ENCODE peak calls at places on chromosomes 1 and 21, in ten cellular contexts. P is cardiac fibroblast; K is AG04449; S is NB4; C is CD8-positive, alpha-beta T cell; F is left lung; Q is dorsolateral prefrontal cortex; N is BJ; D is stomach; T is iPS DF 6.9. Y is an unnamed sample.

GRCh38 chr1:15039017-15039648 is 114.4 kb upstream of the TMEM51 start:
- DNase-seq in P (no peak), K (no peak), S (no peak), C (no peak), F (no peak), Q (no peak), N (no peak), D (no peak), T (no peak), Y (no peak)

GRCh38 chr21:26851109-26851944 is 6.1 kb upstream of the ADAMTS1 start:
- DNase-seq in P (no peak), K (no peak), S (no peak), C (no peak), F (no peak), Q (no peak), N (no peak), D (no peak), T (no peak), Y (no peak)

GRCh38 chr1:15261155-15262002 is 14.4 kb downstream of the FHAD1 start:
- DNase-seq in P (peak; percentile 36), K (no peak), S (peak; percentile 71), C (no peak), F (peak; percentile 88), Q (no peak), N (no peak), D (peak; percentile 38), T (no peak), Y (no peak)

GRCh38 chr1:147879911-147880310 is 22.7 kb upstream of the GJA8 start:
- DNase-seq in P (no peak), K (no peak), S (no peak), C (no peak), F (no peak), Q (no peak), N (no peak), D (no peak), T (no peak), Y (no peak)

GRCh38 chr1:228141082-228141870 is 1.2 kb downstream of the GUK1 start:
- DNase-seq in P (peak; percentile 95), K (no peak), S (no peak), C (no peak), F (peak; percentile 42), Q (no peak), N (no peak), D (peak; percentile 78), T (no peak), Y (no peak)

GRCh38 chr21:31959881-31960280 is 87.1 kb downstream of the HUNK start:
- DNase-seq in P (no peak), K (no peak), S (no peak), C (no peak), F (no peak), Q (no peak), N (no peak), D (no peak), T (no peak), Y (no peak)

GRCh38 chr1:200228081-200228480 is 181.8 kb downstream of the ZNF281 start:
- DNase-seq in P (no peak), K (no peak), S (no peak), C (no peak), F (no peak), Q (no peak), N (no peak), D (no peak), T (no peak), Y (no peak)

GRCh38 chr1:65681101-65681500 is 111.6 kb upstream of the PDE4B start:
- DNase-seq in P (peak; percentile 7), K (no peak), S (no peak), C (no peak), F (no peak), Q (no peak), N (no peak), D (no peak), T (no peak), Y (peak; percentile 34)

GRCh38 chr1:119420638-119421037 is 5.7 kb downstream of the HSD3B2 start:
- DNase-seq in P (no peak), K (no peak), S (no peak), C (no peak), F (no peak), Q (no peak), N (no peak), D (no peak), T (no peak), Y (no peak)

GRCh38 chr1:2383576-2383975 is 7.8 kb downstream of the MORN1 start:
- DNase-seq in P (no peak), K (no peak), S (no peak), C (no peak), F (peak; percentile 15), Q (no peak), N (no peak), D (no peak), T (no peak), Y (no peak)

GRCh38 chr1:86151427-86151826 is 5.1 kb downstream of the COL24A1 start:
- DNase-seq in P (peak; percentile 35), K (no peak), S (no peak), C (no peak), F (no peak), Q (no peak), N (no peak), D (no peak), T (no peak), Y (peak; percentile 56)

GRCh38 chr21:29155118-29155932 is 24.9 kb downstream of the MAP3K7CL start:
- DNase-seq in P (peak; percentile 93), K (peak; percentile 51), S (peak; percentile 18), C (no peak), F (peak; percentile 41), Q (no peak), N (no peak), D (no peak), T (no peak), Y (no peak)

GRCh38 chr1:38815903-38816627 is 43.5 kb downstream of the RRAGC start:
- DNase-seq in P (no peak), K (no peak), S (peak; percentile 78), C (no peak), F (no peak), Q (no peak), N (no peak), D (no peak), T (no peak), Y (no peak)

GRCh38 chr1:38817267-38817957 is 42.2 kb downstream of the RRAGC start:
- DNase-seq in P (no peak), K (no peak), S (no peak), C (no peak), F (no peak), Q (no peak), N (no peak), D (no peak), T (no peak), Y (no peak)

GRCh38 chr1:38819516-38819915 is 40.1 kb downstream of the RRAGC start:
- DNase-seq in P (no peak), K (no peak), S (no peak), C (no peak), F (no peak), Q (no peak), N (no peak), D (no peak), T (no peak), Y (no peak)

GRCh38 chr1:38818706-38819439 is 40.7 kb downstream of the RRAGC start:
- DNase-seq in P (no peak), K (no peak), S (no peak), C (no peak), F (no peak), Q (no peak), N (no peak), D (no peak), T (no peak), Y (no peak)

GRCh38 chr1:38817958-38818705 is 41.4 kb downstream of the RRAGC start:
- DNase-seq in P (peak; percentile 19), K (no peak), S (peak; percentile 33), C (peak; percentile 21), F (no peak), Q (peak; percentile 53), N (no peak), D (peak; percentile 50), T (no peak), Y (no peak)
- H3K4me3 ChIP-seq in P (no peak overlapping the region), K (peak overlapping the region; percentile 33), S (no peak overlapping the region), C (peak overlapping the region; percentile 35), F (no peak overlapping the region), Q (peak overlapping the region; percentile 25), N (peak overlapping the region; percentile 4), D (peak overlapping the region; percentile 41), T (peak overlapping the region; percentile 78), Y (peak overlapping the region; percentile 32)

DNA sequence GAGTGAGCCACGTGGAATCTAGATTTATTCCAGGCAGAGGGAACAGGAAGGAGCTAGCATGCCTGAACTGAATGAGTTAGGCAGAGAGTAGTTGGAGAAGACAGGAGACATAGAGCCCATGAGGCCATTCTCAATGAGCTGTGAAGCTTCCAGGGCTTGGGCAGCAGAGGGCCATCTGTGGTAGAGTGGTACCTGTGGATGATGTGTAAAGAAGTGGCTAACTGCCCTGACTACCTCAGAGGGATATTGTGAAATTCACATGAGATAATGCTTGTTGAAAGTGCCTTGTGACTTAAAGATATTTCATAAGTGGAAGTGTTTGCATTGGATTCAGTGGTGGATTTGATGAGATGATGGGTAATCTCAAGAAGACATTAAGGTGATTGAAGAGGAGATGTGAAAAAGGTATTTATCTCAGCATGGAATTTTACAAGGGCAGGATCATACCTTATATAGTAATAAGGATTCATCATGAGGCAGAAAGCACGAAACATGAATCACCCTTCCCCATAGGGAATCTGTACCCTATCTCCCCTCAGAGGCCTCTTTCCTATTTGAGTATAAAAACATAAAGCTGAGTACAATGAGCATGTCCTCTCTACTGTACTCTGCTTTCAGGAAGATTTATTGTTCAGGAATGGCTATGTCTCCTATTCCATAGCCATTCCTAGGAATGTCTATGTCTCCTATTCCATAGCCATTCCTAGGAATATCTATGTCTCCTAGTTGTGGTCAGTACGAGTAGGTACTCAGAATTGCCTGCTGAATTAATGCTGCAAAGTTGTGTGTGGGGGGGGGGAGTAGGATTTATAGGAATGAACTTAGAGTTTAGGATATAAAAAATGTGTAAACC is 146.8 kb downstream of the PAPPA2 start:
- DNase-seq in P (no peak), K (no peak), S (no peak), C (no peak), F (no peak), Q (no peak), N (no peak), D (no peak), T (no peak), Y (peak; percentile 24)
- H3K4me3 ChIP-seq in P (no peak overlapping the region), K (no peak overlapping the region), S (no peak overlapping the region), C (no peak overlapping the region), F (no peak overlapping the region), Q (no peak overlapping the region), N (no peak overlapping the region), D (no peak overlapping the region), T (no peak overlapping the region), Y (no peak overlapping the region)

GRCh38 chr1:239386453-239387303 is at the start of gene CHRM3:
- DNase-seq in P (peak; percentile 7), K (no peak), S (no peak), C (no peak), F (peak; percentile 83), Q (peak; percentile 78), N (peak; percentile 8), D (peak; percentile 89), T (no peak), Y (no peak)
- H3K4me3 ChIP-seq in P (no peak within 1 kb of the TSS), K (peak within 1 kb of the TSS; percentile 33), S (no peak within 1 kb of the TSS), C (peak within 1 kb of the TSS; percentile 22), F (peak within 1 kb of the TSS; percentile 50), Q (peak within 1 kb of the TSS; percentile 67), N (peak within 1 kb of the TSS; percentile 40), D (peak within 1 kb of the TSS; percentile 81), T (peak within 1 kb of the TSS; percentile 62), Y (peak within 1 kb of the TSS; percentile 32)

DNA sequence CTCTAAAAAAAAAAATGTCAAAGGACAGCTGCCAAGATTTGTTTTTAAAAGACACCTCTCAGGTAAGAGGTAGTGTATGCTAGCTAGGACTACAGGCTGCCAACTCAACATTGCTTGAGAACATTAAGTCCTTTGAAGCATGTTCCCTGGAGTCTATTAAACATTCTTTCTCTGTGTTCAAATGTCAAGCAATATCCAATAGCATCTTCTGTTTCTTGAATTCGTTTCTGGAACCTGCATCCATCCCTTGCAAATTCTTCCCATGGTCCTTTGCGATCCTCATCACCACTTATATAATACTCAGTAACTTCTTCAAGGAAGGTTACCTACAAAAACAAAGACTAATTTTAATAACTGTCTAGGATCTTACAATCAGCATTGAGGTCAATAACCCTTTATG is 5.6 kb downstream of the PPP1R15B start:
- DNase-seq in P (no peak), K (no peak), S (no peak), C (no peak), F (no peak), Q (no peak), N (no peak), D (no peak), T (no peak), Y (no peak)
- H3K4me3 ChIP-seq in P (peak overlapping the region; percentile 77), K (peak overlapping the region; percentile 20), S (peak overlapping the region; percentile 99), C (peak overlapping the region; percentile 10), F (no peak overlapping the region), Q (peak overlapping the region; percentile 88), N (peak overlapping the region; percentile 4), D (peak overlapping the region; percentile 80), T (no peak overlapping the region), Y (peak overlapping the region; percentile 82)

Y was measured in skeletal muscle cell.